ENCODE peak calls at places on chromosomes 16 and 17, in five cellular contexts. X is naive thymus-derived CD8-positive, alpha-beta T cell; F is fibroblast of lung; B is left colon; K is mammary epithelial cell. L is an unnamed sample.

GRCh38 chr17:8124350-8125195 is 667 bp upstream of the HES7 start:
- DNase-seq in F (peak), K (no peak), B (no peak), X (no peak), L (no peak)

GRCh38 chr17:9959377-9959981 is 54.4 kb upstream of the RCVRN start:
- DNase-seq in B (peak), F (peak), X (no peak), K (peak), L (no peak)

GRCh38 chr16:15948532-15949209 is 745 bp upstream of the ABCC1 start:
- DNase-seq in K (no peak), B (peak), X (no peak), F (no peak), L (no peak)

GRCh38 chr16:86597126-86597879 is 19.0 kb downstream of the FOXL1 start:
- DNase-seq in K (no peak), B (no peak), X (no peak), F (no peak), L (no peak)

GRCh38 chr16:83365166-83365565 is 442.6 kb upstream of the HSBP1 start:
- DNase-seq in F (no peak), K (peak), X (no peak), B (no peak), L (no peak)

GRCh38 chr16:70392606-70393005 is 45.9 kb downstream of the DDX19A start:
- DNase-seq in F (no peak), X (no peak), K (no peak), B (no peak), L (no peak)

GRCh38 chr16:760065-760464 is 469 bp upstream of the MSLN start:
- DNase-seq in X (no peak), K (no peak), B (no peak), F (no peak), L (no peak)

GRCh38 chr17:42997984-42998938 is at the start of gene RPL27:
- DNase-seq in F (peak), X (peak), B (peak), K (peak), L (peak)

GRCh38 chr17:57432507-57433277 is 176.4 kb downstream of the MSI2 start:
- DNase-seq in X (no peak), B (no peak), K (no peak), F (no peak), L (no peak)